ENCODE peak calls at places on chromosomes 4 and X, in five cellular contexts. O, G, X, K and S are unnamed samples.

GRCh38 chrX:18983711-18984380 is at the start of gene PHKA2:
- DNase-seq in G (peak), X (peak), O (peak), K (peak), S (peak)

GRCh38 chr4:6574747-6575502 is at the start of gene MAN2B2:
- DNase-seq in K (peak), G (peak), O (peak), X (peak), S (peak)

GRCh38 chr4:138182838-138183426 is 59.2 kb downstream of the SLC7A11 start:
- DNase-seq in X (peak), O (no peak), K (peak), G (peak), S (peak)

GRCh38 chr4:151540728-151541437 is 131.9 kb downstream of the FHIP1A start:
- DNase-seq in X (no peak), K (peak), O (no peak), G (no peak), S (peak)

GRCh38 chr4:164997324-164997723 is 19.9 kb upstream of the TRIM61 start:
- DNase-seq in X (peak), G (no peak), K (peak), O (no peak), S (peak)

GRCh38 chr4:120926358-120927025 is 4.0 kb upstream of the PRDM5 start:
- DNase-seq in X (no peak), O (no peak), G (no peak), K (no peak), S (no peak)

GRCh38 chr4:40524642-40525041 is 105.0 kb downstream of the RBM47 start:
- DNase-seq in G (no peak), X (no peak), O (peak), K (peak), S (no peak)

GRCh38 chr4:104451573-104451972 is 43.1 kb downstream of the CXXC4 start:
- DNase-seq in K (peak), O (no peak), X (peak), G (peak), S (no peak)

GRCh38 chrX:100721328-100721727 is 10.6 kb downstream of the SYTL4 start:
- DNase-seq in G (no peak), O (no peak), X (no peak), K (no peak), S (no peak)

GRCh38 chr4:2796261-2797187 is 3.6 kb downstream of the SH3BP2 start:
- DNase-seq in O (no peak), K (no peak), X (no peak), G (no peak), S (peak)

GRCh38 chrX:338281-338835 is 19.8 kb upstream of the GTPBP6 start:
- DNase-seq in K (no peak), X (no peak), G (no peak), O (peak), S (no peak)

GRCh38 chr4:100430441-100430840 is 87.4 kb downstream of the EMCN start:
- DNase-seq in X (no peak), G (no peak), K (no peak), O (no peak), S (no peak)

GRCh38 chrX:48450076-48450475 is 20.0 kb downstream of the SLC38A5 start:
- DNase-seq in O (no peak), X (no peak), G (no peak), K (no peak), S (no peak)

GRCh38 chrX:23952984-23953907 is 45.4 kb downstream of the CXorf58 start:
- DNase-seq in O (no peak), X (peak), G (peak), K (no peak), S (no peak)
- H3K4me3 ChIP-seq in O (no peak), X (peak), G (no peak), K (no peak), S (no peak)

DNA sequence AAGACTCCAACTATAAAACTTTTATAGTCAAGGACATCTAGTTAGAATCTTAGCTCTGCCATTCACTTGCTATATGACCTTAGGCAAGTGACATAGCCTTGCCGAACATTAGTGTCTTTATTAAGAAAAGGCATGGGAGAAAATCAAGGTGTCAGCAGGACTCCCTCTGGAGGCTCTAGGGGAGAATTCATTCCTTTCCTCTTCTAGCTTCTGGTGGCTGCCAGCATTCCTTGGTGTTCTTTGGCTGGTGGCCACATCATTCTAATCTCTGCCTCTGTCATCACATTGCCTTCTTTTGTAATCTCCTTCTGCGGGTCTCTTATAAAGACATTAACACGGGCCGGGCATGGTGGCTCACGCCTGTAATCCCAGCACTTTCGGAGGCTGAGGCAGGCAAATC is 99.8 kb downstream of the PPP1R2C start:
- DNase-seq in X (no peak), K (peak), G (no peak), O (no peak), S (peak)
- TF ChIP-seq CTCF in X (no peak), K (peak), G (peak), O (peak), S (no peak)

GRCh38 chrX:53049127-53049517 is 533 bp downstream of the GPR173 start:
- DNase-seq in G (no peak), X (no peak), O (no peak), K (no peak), S (peak)
- H3K4me3 ChIP-seq in G (peak), X (no peak), O (peak), K (peak), S (peak)

GRCh38 chr4:110567266-110567665 is 55.6 kb downstream of the PITX2 start:
- DNase-seq in G (no peak), K (no peak), O (no peak), X (no peak), S (no peak)
- TF ChIP-seq CTCF in G (no peak), K (no peak), O (no peak), X (no peak), S (no peak)

DNA sequence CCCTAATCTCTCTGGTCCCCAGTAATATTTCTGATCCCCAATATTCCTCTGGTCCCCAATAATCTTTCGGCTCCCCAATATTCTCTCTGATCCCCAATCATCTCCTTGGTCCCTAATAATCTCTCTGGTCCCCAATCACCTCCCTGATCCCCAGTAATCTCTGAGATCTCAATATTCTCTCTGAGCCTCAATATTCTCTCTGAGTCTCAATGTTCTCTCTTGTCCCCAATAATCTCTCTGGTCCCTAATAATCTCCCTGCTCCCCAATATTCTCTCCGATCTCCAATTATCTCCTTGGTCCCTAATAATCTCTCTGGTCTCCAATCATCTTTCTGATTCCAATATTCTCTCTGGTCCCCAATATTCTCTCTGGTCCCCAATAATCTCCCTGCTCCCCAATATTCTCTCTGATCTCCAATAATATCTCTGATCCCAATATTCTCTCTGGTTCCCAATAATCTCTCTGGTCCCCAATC is 17.9 kb downstream of the P2RY8 start:
- DNase-seq in X (no peak), G (no peak), O (no peak), K (no peak), S (no peak)
- H3K4me3 ChIP-seq in X (no peak), G (no peak), O (no peak), K (no peak), S (no peak)

DNA sequence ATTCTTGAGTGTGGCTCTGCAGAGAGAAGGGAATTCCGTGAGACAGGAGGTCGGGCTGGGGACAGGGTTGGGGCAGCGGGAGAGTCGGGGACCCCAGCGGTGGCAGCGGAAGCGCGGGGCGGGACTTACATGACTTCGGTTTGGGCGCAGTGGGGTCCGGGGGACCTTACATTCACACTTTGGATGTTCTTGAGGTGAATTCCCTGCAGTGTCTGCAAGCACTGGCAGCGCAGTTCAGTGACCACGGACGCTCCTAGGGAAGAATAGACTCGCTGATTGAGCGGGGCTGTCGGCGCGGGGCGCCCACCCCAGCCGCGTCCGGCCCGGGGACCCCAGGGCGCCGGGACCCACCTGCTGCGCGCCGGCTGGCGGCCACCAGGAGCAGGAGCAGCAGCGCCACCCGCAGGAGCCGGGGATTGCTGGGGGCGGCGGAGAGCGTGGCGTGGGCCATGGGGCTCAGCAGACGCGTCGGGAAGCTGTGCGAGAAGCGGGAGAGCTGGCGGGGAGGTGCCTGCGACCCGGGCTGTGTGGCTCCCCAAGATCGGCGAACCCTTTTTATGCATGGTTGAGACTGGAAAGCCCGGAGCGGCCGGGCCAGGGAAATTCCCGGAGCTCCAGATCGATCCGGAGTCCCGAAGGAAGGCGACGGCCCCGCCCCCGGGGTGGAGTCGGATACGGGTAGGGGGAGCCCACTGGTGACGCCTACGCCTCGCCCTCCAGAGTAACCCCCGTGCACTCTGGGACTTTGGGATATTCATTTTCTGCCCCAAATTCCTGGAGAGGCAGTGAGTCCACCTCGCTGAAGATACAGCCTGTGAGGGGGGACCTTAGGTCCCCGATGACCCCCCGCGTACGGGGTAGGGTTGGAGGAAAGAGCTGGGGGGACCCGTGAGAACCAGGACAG is at the start of gene CXCL3:
- DNase-seq in K (peak), O (peak), X (no peak), G (peak), S (peak)
- TF ChIP-seq CTCF in K (no peak), O (peak), X (peak), G (peak), S (peak)

GRCh38 chr4:122922877-122923511 is 597 bp upstream of the NUDT6 start:
- DNase-seq in X (peak), G (peak), O (peak), K (peak), S (peak)
- H3K4me3 ChIP-seq in X (peak), G (peak), O (peak), K (peak), S (peak)

GRCh38 chr4:141654098-141654497 is 17.7 kb downstream of the IL15 start:
- DNase-seq in G (peak), K (peak), X (no peak), O (peak), S (peak)
- TF ChIP-seq CTCF in G (peak), K (peak), X (peak), O (peak), S (peak)

DNA sequence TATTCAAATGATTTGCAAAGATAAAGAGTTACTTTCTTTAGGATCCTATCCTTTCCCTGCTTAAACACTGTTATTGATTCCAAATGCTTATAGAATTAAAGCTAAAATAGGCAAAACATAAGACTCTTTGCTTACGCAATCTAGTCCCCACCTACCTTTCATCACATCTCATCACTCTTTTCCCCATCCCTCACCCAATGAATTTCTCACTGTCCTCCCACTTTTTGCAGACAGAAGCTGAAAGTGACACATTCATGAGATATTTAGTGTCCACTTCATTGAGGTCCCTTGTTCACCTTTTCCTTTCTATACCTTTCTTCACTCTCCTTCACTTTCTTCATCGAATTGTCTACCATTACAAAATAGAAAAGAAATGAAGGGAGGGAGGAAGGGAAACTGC is 424 bp downstream of the SATL1 start:
- DNase-seq in O (no peak), X (no peak), K (no peak), G (no peak), S (no peak)
- H3K4me3 ChIP-seq in O (peak), X (no peak), K (no peak), G (peak), S (peak)